ENCODE peak calls at places on chromosomes 11 and 22, in eight cellular contexts. P, E, D, Z, V, U, C and M are unnamed samples.

GRCh38 chr11:66059966-66060680 is 8.0 kb downstream of the SF3B2 start:
- DNase-seq in U (no peak), D (no peak), Z (no peak), V (no peak), C (no peak), E (no peak), P (no peak), M (no peak)

GRCh38 chr11:82682003-82682751 is 51.5 kb downstream of the FAM181B start:
- DNase-seq in E (no peak), U (peak; percentile 90), Z (peak; percentile 18), D (no peak), P (peak; percentile 75), V (no peak), C (peak; percentile 75), M (peak; percentile 78)

GRCh38 chr22:24137595-24137994 is 43.7 kb upstream of the SUSD2 start:
- DNase-seq in D (no peak), C (peak; percentile 86), V (no peak), P (peak; percentile 91), E (no peak), U (peak; percentile 75), Z (no peak), M (peak; percentile 76)

GRCh38 chr22:37219534-37219933 is 7.3 kb upstream of the SSTR3 start:
- DNase-seq in P (no peak), E (no peak), V (no peak), Z (no peak), D (no peak), U (no peak), C (no peak), M (no peak)

GRCh38 chr11:19903620-19904069 is 191.0 kb downstream of the NAV2 start:
- DNase-seq in E (peak; percentile 82), Z (peak; percentile 52), V (peak; percentile 89), U (peak; percentile 85), P (peak; percentile 85), C (peak; percentile 83), D (peak; percentile 74), M (peak; percentile 72)

GRCh38 chr22:36925388-36926290 is 12.2 kb downstream of the CSF2RB start:
- DNase-seq in Z (no peak), P (no peak), U (peak; percentile 23), V (no peak), E (no peak), D (peak; percentile 42), C (peak; percentile 1), M (peak; percentile 12)

GRCh38 chr22:50293441-50294318 is 13.8 kb downstream of the PLXNB2 start:
- DNase-seq in Z (no peak), D (no peak), U (peak; percentile 68), E (peak; percentile 88), P (peak; percentile 90), V (no peak), C (peak; percentile 60), M (peak; percentile 71)

GRCh38 chr11:114243461-114244372 is 52.5 kb upstream of the NNMT start:
- DNase-seq in Z (no peak), C (no peak), U (peak; percentile 24), V (no peak), P (peak; percentile 44), D (no peak), E (no peak), M (no peak)

GRCh38 chr11:96168623-96169022 is 174.4 kb downstream of the MAML2 start:
- DNase-seq in D (no peak), C (peak; percentile 93), V (no peak), Z (peak; percentile 44), U (peak; percentile 97), P (peak; percentile 93), E (peak; percentile 73), M (peak; percentile 86)

DNA sequence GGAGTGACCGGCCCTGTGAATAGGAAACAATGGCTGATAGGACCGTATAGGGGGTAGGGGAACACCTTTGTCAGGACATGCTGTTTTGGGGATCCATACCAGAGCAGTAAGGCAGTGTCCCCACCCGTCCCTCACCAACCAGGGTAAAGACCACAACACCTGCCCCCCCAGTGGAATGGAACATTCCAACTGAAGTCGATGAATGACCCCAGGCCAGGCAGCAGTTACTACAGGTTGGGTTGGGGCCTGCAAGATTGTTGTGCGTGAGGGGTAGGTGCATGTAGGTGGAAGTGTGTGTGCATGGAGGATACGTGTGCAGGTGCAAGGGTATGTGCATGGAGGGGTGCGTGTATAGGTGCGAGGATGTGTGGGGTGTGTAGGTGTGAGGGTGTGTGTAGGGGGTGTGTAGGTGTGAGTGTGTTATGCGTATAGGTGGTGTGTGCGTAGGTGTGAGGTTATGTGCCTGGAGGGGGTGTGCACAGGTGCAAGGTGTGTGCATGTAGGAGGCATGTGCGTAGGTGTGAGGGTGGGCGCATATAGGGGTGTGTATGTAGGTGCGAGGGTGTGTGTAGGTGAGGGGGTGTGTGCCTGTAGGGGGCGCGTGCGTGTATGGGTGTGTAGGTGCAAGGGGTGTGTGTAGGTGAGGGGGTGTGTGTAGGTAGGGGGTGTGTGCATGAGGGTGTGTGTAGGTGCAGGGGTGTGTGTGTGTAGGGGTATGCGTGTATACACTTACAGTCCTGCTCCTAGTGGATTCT is 32.9 kb downstream of the PISD start:
- DNase-seq in U (no peak), P (no peak), Z (no peak), C (no peak), V (no peak), D (no peak), E (no peak), M (no peak)
- TF ChIP-seq CTCF in U (no peak), P (no peak), Z (no peak), C (peak; percentile 3), V (no peak), D (no peak), E (no peak), M (peak; percentile 44)

GRCh38 chr22:45999379-45999971 is 22.5 kb upstream of the WNT7B start:
- DNase-seq in Z (no peak), P (no peak), U (no peak), D (no peak), V (no peak), C (no peak), E (no peak), M (no peak)

GRCh38 chr22:46000081-46001027 is 23.4 kb upstream of the WNT7B start:
- DNase-seq in U (no peak), V (no peak), Z (no peak), E (no peak), P (no peak), D (no peak), C (no peak), M (no peak)

GRCh38 chr22:46002757-46003270 is 25.9 kb upstream of the WNT7B start:
- DNase-seq in U (peak; percentile 61), V (no peak), D (no peak), E (peak; percentile 67), Z (peak; percentile 38), C (peak; percentile 56), P (peak; percentile 81), M (peak; percentile 81)

GRCh38 chr22:46001426-46002106 is 24.6 kb upstream of the WNT7B start:
- DNase-seq in V (no peak), C (no peak), D (no peak), U (no peak), E (peak; percentile 68), Z (no peak), P (no peak), M (no peak)

DNA sequence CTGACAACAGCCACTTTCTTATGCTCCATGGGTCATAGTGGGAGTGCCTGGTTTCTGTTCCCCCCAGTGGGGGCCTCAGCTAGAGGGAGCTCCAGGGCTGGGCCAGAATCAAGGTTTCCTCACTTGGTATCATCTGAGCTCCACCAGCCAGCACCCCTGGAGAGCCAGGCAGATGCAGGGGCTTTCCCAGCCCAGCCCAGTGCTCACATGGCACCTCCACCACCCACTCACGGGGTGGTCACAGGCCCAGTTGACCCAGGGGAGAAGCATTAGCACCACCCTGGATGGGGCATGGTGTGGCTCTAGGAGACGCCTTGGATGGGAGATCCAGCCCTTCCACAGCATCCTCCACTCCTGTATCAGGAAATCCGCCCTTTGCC is 24.1 kb upstream of the WNT7B start:
- DNase-seq in E (no peak), P (no peak), U (no peak), Z (no peak), C (no peak), D (no peak), V (no peak), M (no peak)
- TF ChIP-seq CTCF in E (no peak), P (peak; percentile 4), U (no peak), Z (no peak), C (peak; percentile 25), D (peak; percentile 24), V (no peak), M (peak; percentile 34)

GRCh38 chr11:121415861-121416260 is 36.3 kb upstream of the SORL1 start:
- DNase-seq in E (no peak), U (peak; percentile 27), C (no peak), Z (no peak), V (no peak), D (no peak), P (peak; percentile 27), M (no peak)

GRCh38 chr11:121414141-121414918 is 37.8 kb upstream of the SORL1 start:
- DNase-seq in U (no peak), E (no peak), Z (no peak), C (no peak), P (no peak), V (no peak), D (no peak), M (no peak)

GRCh38 chr11:121418625-121419114 is 33.4 kb upstream of the SORL1 start:
- DNase-seq in P (no peak), E (no peak), C (no peak), Z (no peak), U (no peak), D (no peak), V (no peak), M (no peak)

GRCh38 chr11:121417607-121418006 is 34.5 kb upstream of the SORL1 start:
- DNase-seq in Z (no peak), P (no peak), U (no peak), C (no peak), D (no peak), V (no peak), E (no peak), M (no peak)

DNA sequence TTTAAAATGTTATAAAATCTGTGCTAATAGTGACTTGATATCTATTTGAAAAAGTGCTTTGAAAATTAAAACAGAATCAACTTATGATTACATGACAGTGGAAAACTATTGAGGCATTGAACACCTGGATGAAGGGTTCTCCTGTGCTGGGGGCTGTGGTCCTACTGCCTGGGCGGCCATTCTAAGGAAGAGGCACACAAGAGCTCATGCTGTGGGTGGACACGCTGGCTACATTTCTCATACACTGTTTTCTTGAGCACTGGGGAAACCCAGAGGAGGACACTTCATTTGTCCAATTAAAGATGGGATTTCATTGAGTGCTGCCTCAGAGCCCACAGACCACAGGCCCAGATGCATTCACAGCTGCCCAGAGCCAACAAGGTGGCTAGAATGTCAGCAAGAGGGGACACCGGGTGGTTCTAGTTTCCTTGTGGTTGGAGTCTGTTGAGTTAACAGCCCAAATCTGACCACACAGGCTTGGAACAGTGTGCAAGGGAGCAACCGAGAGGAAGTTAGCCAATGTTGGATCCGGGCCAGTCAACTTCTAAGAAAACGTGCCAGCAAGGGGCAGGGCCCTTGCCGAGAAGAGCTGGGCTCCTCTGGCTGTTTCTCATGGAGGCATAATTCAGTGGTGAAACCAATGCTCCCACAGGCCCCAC is 35.1 kb upstream of the SORL1 start:
- DNase-seq in U (peak; percentile 82), V (no peak), C (peak; percentile 48), D (peak; percentile 93), P (peak; percentile 91), Z (no peak), E (peak; percentile 94), M (peak; percentile 7)
- TF ChIP-seq CTCF in U (no peak), V (no peak), C (no peak), D (no peak), P (no peak), Z (no peak), E (no peak), M (no peak)

GRCh38 chr11:97454988-97455387 is 1065.2 kb downstream of the JRKL start:
- DNase-seq in D (no peak), V (no peak), P (no peak), U (peak; percentile 72), C (no peak), E (no peak), Z (no peak), M (no peak)
- TF ChIP-seq CTCF in D (peak; percentile 52), V (peak; percentile 54), P (no peak), U (peak; percentile 68), C (no peak), E (no peak), Z (no peak), M (peak; percentile 59)